ENCODE peak calls at places on chromosomes 5 and 9, in seven cellular contexts. H is activated naive CD4-positive, alpha-beta T cell treated with anti-CD3 and anti-CD28 coated beads for 36 hours; U is AML-193; B is sciatic nerve; J is activated effector memory CD4-positive, alpha-beta T cell treated with Interleukin-2 at 50 U/mL for 16 hours; N is endothelial cell; E is HT1080. M is an unnamed sample.

GRCh38 chr9:99822596-99823391 is 1.1 kb downstream of the NR4A3 start:
- DNase-seq in H (peak), U (no peak), B (peak), J (peak), N (peak), E (peak), M (peak)

GRCh38 chr9:114387678-114388431 is at the start of gene AKNA:
- DNase-seq in H (peak), U (peak), B (peak), J (peak), N (peak), E (no peak), M (no peak)

GRCh38 chr5:133969654-133970324 is 1.4 kb upstream of the C5orf15 start:
- DNase-seq in H (no peak), U (no peak), B (no peak), J (no peak), N (no peak), E (no peak), M (no peak)

GRCh38 chr5:72619251-72619650 is 112.0 kb upstream of the ZNF366 start:
- DNase-seq in H (no peak), U (no peak), B (no peak), J (no peak), N (no peak), E (no peak), M (no peak)

GRCh38 chr9:127805620-127806019 is 2.9 kb downstream of the FPGS start:
- DNase-seq in H (peak), U (peak), B (no peak), J (peak), N (peak), E (no peak), M (no peak)

GRCh38 chr5:146731909-146732659 is 146.5 kb downstream of the PPP2R2B start:
- DNase-seq in H (no peak), U (no peak), B (no peak), J (no peak), N (no peak), E (peak), M (no peak)

GRCh38 chr9:129491486-129491855 is 129.4 kb downstream of the C9orf50 start:
- DNase-seq in H (no peak), U (peak), B (no peak), J (no peak), N (no peak), E (no peak), M (peak)

GRCh38 chr9:129902735-129903134 is 67.5 kb downstream of the USP20 start:
- DNase-seq in H (no peak), U (no peak), B (peak), J (no peak), N (no peak), E (no peak), M (no peak)

GRCh38 chr5:112401924-112402323 is 17.2 kb downstream of the EPB41L4A start:
- DNase-seq in H (no peak), U (no peak), B (no peak), J (no peak), N (no peak), E (no peak), M (no peak)

GRCh38 chr9:14749738-14750137 is 27.2 kb upstream of the CER1 start:
- DNase-seq in H (no peak), U (no peak), B (no peak), J (no peak), N (no peak), E (no peak), M (no peak)

GRCh38 chr9:68702493-68702892 is 2.5 kb upstream of the PIP5K1B start:
- DNase-seq in H (no peak), U (no peak), B (no peak), J (no peak), N (no peak), E (peak), M (no peak)

GRCh38 chr5:129063483-129064136 is 30.9 kb upstream of the ISOC1 start:
- DNase-seq in H (no peak), U (no peak), B (no peak), J (no peak), N (no peak), E (peak), M (no peak)

GRCh38 chr5:80368666-80369270 is 39.1 kb upstream of the ZFYVE16 start:
- DNase-seq in H (no peak), U (no peak), B (no peak), J (no peak), N (no peak), E (no peak), M (no peak)

GRCh38 chr5:43663916-43664315 is 60.9 kb downstream of the NNT start:
- DNase-seq in H (no peak), U (no peak), B (no peak), J (no peak), N (no peak), E (no peak), M (no peak)

GRCh38 chr5:98975223-98975622 is 46.4 kb upstream of the CHD1 start:
- DNase-seq in H (no peak), U (no peak), B (no peak), J (no peak), N (no peak), E (peak), M (no peak)

GRCh38 chr5:82931110-82931509 is 146.1 kb downstream of the TMEM167A start:
- DNase-seq in H (no peak), U (no peak), B (no peak), J (no peak), N (no peak), E (peak), M (no peak)

GRCh38 chr5:141513627-141514329 is 24.9 kb downstream of the PCDHGC5 start:
- DNase-seq in H (peak), U (no peak), B (peak), J (peak), N (peak), E (no peak), M (no peak)

GRCh38 chr5:14268738-14269137 is 125.6 kb downstream of the TRIO start:
- DNase-seq in H (no peak), U (no peak), B (no peak), J (no peak), N (no peak), E (no peak), M (no peak)

GRCh38 chr5:149392718-149393117 is 13.6 kb upstream of the IL17B start:
- DNase-seq in H (no peak), U (no peak), B (no peak), J (no peak), N (no peak), E (peak), M (no peak)

GRCh38 chr9:87498816-87499454 is 1.3 kb downstream of the DAPK1 start:
- DNase-seq in H (no peak), U (no peak), B (no peak), J (no peak), N (peak), E (no peak), M (no peak)

GRCh38 chr9:76255781-76256455 is 138.3 kb downstream of the RFK start:
- DNase-seq in H (no peak), U (peak), B (peak), J (no peak), N (no peak), E (peak), M (peak)

GRCh38 chr9:75892168-75892901 is 1.9 kb downstream of the PCSK5 start:
- DNase-seq in H (peak), U (no peak), B (peak), J (no peak), N (peak), E (no peak), M (peak)

GRCh38 chr9:32581512-32582143 is 8.7 kb upstream of the NDUFB6 start:
- DNase-seq in H (peak), U (peak), B (no peak), J (no peak), N (peak), E (peak), M (no peak)

GRCh38 chr9:128393171-128393761 is 22.1 kb downstream of the URM1 start:
- DNase-seq in H (no peak), U (no peak), B (no peak), J (no peak), N (no peak), E (no peak), M (no peak)

GRCh38 chr5:1468629-1469527 is 23.6 kb upstream of the SLC6A3 start:
- DNase-seq in H (no peak), U (no peak), B (peak), J (no peak), N (no peak), E (no peak), M (no peak)

GRCh38 chr5:69167488-69167845 is 517 bp downstream of the CCNB1 start:
- DNase-seq in H (peak), U (no peak), B (no peak), J (no peak), N (peak), E (no peak), M (no peak)

GRCh38 chr9:90141723-90142122 is 500.9 kb downstream of the DIRAS2 start:
- DNase-seq in H (no peak), U (peak), B (no peak), J (no peak), N (no peak), E (no peak), M (no peak)

GRCh38 chr5:27906481-27906880 is 868.1 kb upstream of the CDH9 start:
- DNase-seq in H (no peak), U (no peak), B (no peak), J (no peak), N (no peak), E (no peak), M (no peak)

GRCh38 chr9:124869986-124870560 is 8.1 kb downstream of the ARPC5L start:
- DNase-seq in H (peak), U (peak), B (no peak), J (peak), N (peak), E (peak), M (no peak)

GRCh38 chr5:2172471-2172870 is 289.7 kb upstream of the IRX4 start:
- DNase-seq in H (no peak), U (no peak), B (no peak), J (no peak), N (no peak), E (no peak), M (no peak)

GRCh38 chr5:134240421-134240962 is 14.6 kb upstream of the PPP2CA start:
- DNase-seq in H (no peak), U (no peak), B (no peak), J (no peak), N (no peak), E (no peak), M (no peak)

GRCh38 chr5:170216262-170216864 is 16.4 kb upstream of the C5orf58 start:
- DNase-seq in H (peak), U (peak), B (no peak), J (no peak), N (peak), E (peak), M (no peak)

GRCh38 chr5:135458356-135458755 is 6.2 kb upstream of the TIFAB start:
- DNase-seq in H (no peak), U (no peak), B (peak), J (no peak), N (no peak), E (no peak), M (no peak)

GRCh38 chr5:2302169-2302568 is 419.4 kb upstream of the IRX4 start:
- DNase-seq in H (no peak), U (no peak), B (no peak), J (no peak), N (no peak), E (no peak), M (no peak)